ENCODE peak calls at places on chromosomes 2 and 18, in ten cellular contexts. Y, F, N, Q, H, L, D, B, S and R are unnamed samples.

GRCh38 chr2:11365096-11365856 is 20.8 kb upstream of the ROCK2 start:
- DNase-seq in Y (no peak), F (no peak), N (no peak), Q (no peak), H (no peak), L (no peak), D (no peak), B (no peak), S (peak; percentile 93), R (no peak)

GRCh38 chr2:240627736-240628506 is 2.6 kb downstream of the GPR35 start:
- DNase-seq in Y (no peak), F (no peak), N (no peak), Q (no peak), H (no peak), L (no peak), D (no peak), B (no peak), S (no peak), R (no peak)

GRCh38 chr18:22467760-22468553 is 50.2 kb upstream of the CTAGE1 start:
- DNase-seq in Y (no peak), F (no peak), N (peak; percentile 97), Q (peak; percentile 86), H (no peak), L (no peak), D (peak; percentile 96), B (peak; percentile 99), S (no peak), R (no peak)

GRCh38 chr2:106876699-106877098 is 9.3 kb downstream of the ST6GAL2 start:
- DNase-seq in Y (no peak), F (no peak), N (no peak), Q (no peak), H (no peak), L (no peak), D (no peak), B (no peak), S (no peak), R (no peak)

GRCh38 chr2:239787651-239788050 is 237.5 kb downstream of the NDUFA10 start:
- DNase-seq in Y (no peak), F (no peak), N (no peak), Q (no peak), H (no peak), L (no peak), D (no peak), B (no peak), S (no peak), R (no peak)

GRCh38 chr2:162261032-162261945 is 18.0 kb upstream of the FAP start:
- DNase-seq in Y (no peak), F (no peak), N (peak; percentile 68), Q (peak; percentile 11), H (peak; percentile 33), L (no peak), D (peak; percentile 36), B (peak; percentile 64), S (no peak), R (peak; percentile 2)

GRCh38 chr2:102267774-102268173 is 43.6 kb upstream of the IL1RL1 start:
- DNase-seq in Y (no peak), F (no peak), N (no peak), Q (no peak), H (no peak), L (no peak), D (no peak), B (no peak), S (no peak), R (no peak)

GRCh38 chr18:50096766-50097435 is 98.0 kb downstream of the MYO5B start:
- DNase-seq in Y (no peak), F (no peak), N (no peak), Q (no peak), H (no peak), L (no peak), D (no peak), B (no peak), S (no peak), R (no peak)

GRCh38 chr2:48651127-48651526 is 33.5 kb downstream of the GTF2A1L start:
- DNase-seq in Y (no peak), F (no peak), N (peak; percentile 34), Q (peak; percentile 25), H (no peak), L (no peak), D (peak; percentile 3), B (peak; percentile 60), S (no peak), R (no peak)

GRCh38 chr18:48866028-48866733 is 84.6 kb downstream of the SMAD7 start:
- DNase-seq in Y (peak; percentile 15), F (no peak), N (no peak), Q (peak; percentile 78), H (no peak), L (peak; percentile 8), D (no peak), B (peak; percentile 57), S (no peak), R (peak; percentile 89)

GRCh38 chr2:240435457-240435954 is at the start of gene GPC1:
- DNase-seq in Y (peak; percentile 23), F (peak; percentile 20), N (peak; percentile 73), Q (peak; percentile 93), H (peak; percentile 74), L (peak; percentile 79), D (peak; percentile 63), B (peak; percentile 82), S (peak; percentile 40), R (peak; percentile 83)

GRCh38 chr2:236531205-236531604 is 38.4 kb upstream of the ACKR3 start:
- DNase-seq in Y (no peak), F (no peak), N (no peak), Q (no peak), H (no peak), L (no peak), D (no peak), B (no peak), S (no peak), R (no peak)

GRCh38 chr2:9778012-9778411 is 65.3 kb upstream of the TAF1B start:
- DNase-seq in Y (no peak), F (no peak), N (no peak), Q (peak; percentile 12), H (no peak), L (peak; percentile 45), D (no peak), B (no peak), S (no peak), R (no peak)

GRCh38 chr2:240346753-240347372 is 88.6 kb upstream of the GPC1 start:
- DNase-seq in Y (no peak), F (no peak), N (no peak), Q (no peak), H (no peak), L (peak; percentile 7), D (no peak), B (no peak), S (no peak), R (no peak)

GRCh38 chr2:129565710-129566109 is 413.8 kb upstream of the RAB6C start:
- DNase-seq in Y (no peak), F (no peak), N (no peak), Q (no peak), H (no peak), L (no peak), D (no peak), B (no peak), S (no peak), R (no peak)

GRCh38 chr2:140027320-140027719 is 1247.1 kb upstream of the NXPH2 start:
- DNase-seq in Y (no peak), F (no peak), N (no peak), Q (no peak), H (no peak), L (no peak), D (no peak), B (no peak), S (no peak), R (no peak)